ENCODE peak calls at places on chromosomes 16 and 17, in eight cellular contexts. Q is A549; Z is skeletal muscle cell; N is M059J; B is activated CD4-positive, alpha-beta T cell treated with anti-CD3 and anti-CD28 coated beads, Interleukin-2, amount 50 U/mL, for 4 hours; D is NCI-H510A treated with DMSO at 0.1 percent for 48 hours; H is GOT3; X is RWPE1. P is an unnamed sample.

GRCh38 chr16:50425648-50426047 is 56.9 kb upstream of the BRD7 start:
- DNase-seq in Q (no peak), Z (no peak), N (no peak), B (no peak), D (no peak), H (no peak), X (no peak), P (no peak)

GRCh38 chr17:65530158-65530984 is 31.1 kb downstream of the AXIN2 start:
- DNase-seq in Q (no peak), Z (no peak), N (no peak), B (no peak), D (no peak), H (no peak), X (no peak), P (no peak)

GRCh38 chr16:57482845-57483545 is 3.3 kb downstream of the DOK4 start:
- DNase-seq in Q (no peak), Z (no peak), N (no peak), B (no peak), D (no peak), H (no peak), X (no peak), P (no peak)

GRCh38 chr17:81398170-81398854 is 3.1 kb downstream of the BAHCC1 start:
- DNase-seq in Q (peak), Z (no peak), N (peak), B (no peak), D (no peak), H (no peak), X (no peak), P (no peak)

GRCh38 chr16:54204756-54205155 is 81.8 kb downstream of the IRX3 start:
- DNase-seq in Q (no peak), Z (no peak), N (peak), B (no peak), D (no peak), H (no peak), X (no peak), P (no peak)

GRCh38 chr16:66271074-66272060 is 95.1 kb upstream of the CDH5 start:
- DNase-seq in Q (no peak), Z (no peak), N (peak), B (no peak), D (no peak), H (no peak), X (no peak), P (peak)

GRCh38 chr17:40283662-40284061 is 4.0 kb upstream of the CDC6 start:
- DNase-seq in Q (peak), Z (peak), N (peak), B (no peak), D (no peak), H (no peak), X (peak), P (peak)

GRCh38 chr17:6894206-6894528 is 62.6 kb upstream of the TEKT1 start:
- DNase-seq in Q (no peak), Z (no peak), N (no peak), B (no peak), D (no peak), H (no peak), X (no peak), P (peak)

GRCh38 chr17:77513045-77513444 is 372.3 kb downstream of the SEC14L1 start:
- DNase-seq in Q (no peak), Z (no peak), N (no peak), B (no peak), D (no peak), H (no peak), X (no peak), P (no peak)

GRCh38 chr17:42694524-42694923 is 12.2 kb downstream of the CNTNAP1 start:
- DNase-seq in Q (no peak), Z (no peak), N (no peak), B (no peak), D (no peak), H (no peak), X (no peak), P (no peak)

GRCh38 chr17:42672038-42672437 is 4.8 kb downstream of the PLEKHH3 start:
- DNase-seq in Q (no peak), Z (no peak), N (no peak), B (no peak), D (peak), H (no peak), X (peak), P (no peak)

GRCh38 chr17:10792156-10792555 is 11.7 kb downstream of the TMEM238L start:
- DNase-seq in Q (no peak), Z (no peak), N (peak), B (no peak), D (no peak), H (no peak), X (no peak), P (no peak)

GRCh38 chr16:6447046-6447445 is 885.6 kb upstream of the RBFOX1 start:
- DNase-seq in Q (no peak), Z (no peak), N (no peak), B (no peak), D (no peak), H (no peak), X (no peak), P (no peak)

GRCh38 chr17:27496501-27496943 is 40.3 kb downstream of the KSR1 start:
- DNase-seq in Q (peak), Z (no peak), N (no peak), B (no peak), D (no peak), H (no peak), X (no peak), P (no peak)